ENCODE peak calls at places on chromosome 22, in ten cellular contexts. L is adrenal gland, I is cardiac muscle cell, C is neural crest cell, Z is heart right ventricle, U is A549, W is H9, G is spleen, Y is left ventricle myocardium inferior, T is astrocyte of the cerebellum. B is an unnamed sample.

GRCh38 chr22:44710474-44711235 is 8.7 kb downstream of the PRR5 start:
- DNase-seq in Z (no peak), W (no peak), Y (no peak), G (peak), U (no peak), C (no peak), L (no peak), I (no peak), T (no peak), B (no peak)

GRCh38 chr22:48491451-48491941 is 1336.2 kb downstream of the BRD1 start:
- DNase-seq in W (peak), G (peak), C (no peak), Y (no peak), L (no peak), I (no peak), T (no peak), Z (no peak), U (peak), B (no peak)

GRCh38 chr22:49479566-49479965 is 348.1 kb downstream of the BRD1 start:
- DNase-seq in I (no peak), T (no peak), L (no peak), W (no peak), G (no peak), C (no peak), Z (no peak), U (no peak), Y (no peak), B (no peak)

GRCh38 chr22:36773935-36774334 is 2.0 kb downstream of the IFT27 start:
- DNase-seq in Z (no peak), T (no peak), I (no peak), C (no peak), W (no peak), U (peak), L (no peak), G (no peak), Y (no peak), B (no peak)

GRCh38 chr22:37472418-37473006 is 13.7 kb downstream of the MFNG start:
- DNase-seq in C (peak), Y (no peak), I (peak), L (peak), G (no peak), U (peak), W (peak), T (no peak), Z (no peak), B (peak)

GRCh38 chr22:44884968-44885805 is 124.6 kb downstream of the PHF21B start:
- DNase-seq in U (no peak), L (peak), I (no peak), Y (no peak), W (no peak), Z (no peak), C (no peak), G (peak), T (no peak), B (no peak)

GRCh38 chr22:43127166-43127908 is 15.9 kb downstream of the MCAT start:
- DNase-seq in Z (no peak), U (no peak), I (no peak), C (no peak), G (no peak), W (no peak), T (no peak), L (no peak), Y (no peak), B (no peak)

GRCh38 chr22:46129390-46130041 is 20.8 kb upstream of the PPARA start:
- DNase-seq in T (no peak), Y (peak), I (no peak), L (peak), G (peak), U (no peak), W (no peak), Z (peak), C (no peak), B (no peak)

GRCh38 chr22:46028069-46028991 is 51.4 kb upstream of the WNT7B start:
- DNase-seq in L (peak), G (peak), U (no peak), Z (no peak), Y (peak), T (no peak), I (no peak), W (no peak), C (no peak), B (no peak)

GRCh38 chr22:20591660-20592310 is 84.4 kb downstream of the MED15 start:
- DNase-seq in C (no peak), T (no peak), W (peak), U (no peak), L (no peak), I (peak), G (peak), Y (no peak), Z (no peak), B (no peak)

GRCh38 chr22:48838376-48838775 is 989.3 kb downstream of the BRD1 start:
- DNase-seq in G (peak), Z (no peak), W (no peak), I (no peak), Y (no peak), L (no peak), C (no peak), T (no peak), U (no peak), B (no peak)

GRCh38 chr22:38075105-38075825 is 8.7 kb downstream of the SLC16A8 start:
- DNase-seq in C (no peak), W (no peak), L (no peak), Y (no peak), U (no peak), G (peak), I (no peak), Z (no peak), T (no peak), B (no peak)

GRCh38 chr22:42772647-42773046 is 52.0 kb upstream of the A4GALT start:
- DNase-seq in T (no peak), C (no peak), Z (no peak), G (no peak), Y (no peak), W (no peak), L (no peak), I (no peak), U (no peak), B (no peak)

GRCh38 chr22:17943533-17944204 is 80.7 kb downstream of the MICAL3 start:
- DNase-seq in T (no peak), G (no peak), W (no peak), Z (no peak), U (no peak), C (no peak), Y (no peak), L (no peak), I (no peak), B (no peak)

GRCh38 chr22:46914916-46915894 is 152.8 kb downstream of the TBC1D22A start:
- DNase-seq in U (no peak), I (no peak), T (no peak), W (no peak), C (no peak), G (no peak), L (no peak), Z (no peak), Y (no peak), B (no peak)

GRCh38 chr22:20584872-20585639 is 77.6 kb downstream of the MED15 start:
- DNase-seq in L (no peak), W (no peak), T (no peak), Y (peak), C (no peak), Z (no peak), U (no peak), I (no peak), G (peak), B (no peak)

GRCh38 chr22:45225732-45226560 is 14.7 kb downstream of the KIAA0930 start:
- DNase-seq in I (no peak), L (peak), Z (no peak), U (no peak), C (no peak), G (peak), W (peak), T (no peak), Y (no peak), B (no peak)

GRCh38 chr22:43186272-43187170 is at the start of gene TTLL12:
- DNase-seq in Y (peak), T (no peak), W (peak), L (peak), I (peak), C (peak), U (peak), Z (peak), G (peak), B (peak)

GRCh38 chr22:45493286-45493771 is 9.4 kb upstream of the FBLN1 start:
- DNase-seq in L (peak), G (peak), I (no peak), U (no peak), T (no peak), W (no peak), Z (no peak), Y (no peak), C (no peak), B (no peak)

GRCh38 chr22:44824271-44824670 is 71.9 kb downstream of the ARHGAP8 start:
- DNase-seq in I (no peak), L (no peak), Z (no peak), T (no peak), W (no peak), C (no peak), Y (no peak), U (no peak), G (peak), B (no peak)

GRCh38 chr22:50269573-50270301 is 443 bp downstream of the MAPK11 start:
- DNase-seq in T (no peak), U (no peak), W (no peak), Y (peak), I (peak), C (no peak), L (no peak), Z (peak), G (peak), B (no peak)

GRCh38 chr22:45626198-45626651 is 45.4 kb upstream of the ATXN10 start:
- DNase-seq in I (no peak), T (no peak), C (no peak), Z (no peak), U (peak), G (peak), Y (no peak), L (no peak), W (no peak), B (no peak)

GRCh38 chr22:48708558-48709245 is 1119.0 kb downstream of the BRD1 start:
- DNase-seq in Z (no peak), G (peak), L (no peak), Y (peak), C (no peak), U (no peak), T (no peak), I (no peak), W (no peak), B (no peak)

GRCh38 chr22:19523240-19524169 is 705 bp downstream of the CLDN5 start:
- DNase-seq in I (peak), U (no peak), T (no peak), W (peak), C (no peak), G (peak), Y (no peak), Z (no peak), L (no peak), B (peak)
- TF ChIP-seq CTCF in I (no peak), U (no peak), T (no peak), W (peak), C (peak), G (no peak), Y (peak), Z (no peak), L (no peak), B (no peak)

DNA sequence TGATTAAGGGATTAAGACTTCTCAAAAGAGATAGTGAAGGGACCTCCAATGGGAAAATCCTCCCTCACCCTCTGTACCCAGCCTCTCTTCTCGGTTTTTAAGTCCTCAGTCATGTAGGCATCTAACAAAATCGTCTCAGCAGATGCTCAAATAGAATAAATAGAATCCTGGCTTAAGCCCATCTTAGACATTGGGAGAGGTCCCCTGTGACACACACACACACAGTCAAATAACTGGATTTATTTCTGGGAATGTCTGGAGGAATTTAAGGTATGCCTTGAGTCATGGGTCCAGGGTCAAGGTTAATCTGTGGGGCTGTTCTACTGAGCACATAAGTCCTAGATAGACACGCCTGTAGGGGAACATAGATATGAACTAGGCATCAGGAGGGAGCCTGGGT is 478.2 kb downstream of the MIAT start:
- DNase-seq in T (no peak), L (no peak), U (peak), Y (no peak), C (no peak), Z (no peak), I (peak), W (no peak), G (no peak), B (no peak)
- TF ChIP-seq CTCF in T (no peak), L (no peak), U (no peak), Y (no peak), C (no peak), Z (no peak), I (no peak), W (no peak), G (no peak), B (no peak)

GRCh38 chr22:33597274-33597985 is 322.8 kb downstream of the LARGE1 start:
- DNase-seq in G (no peak), Y (peak), W (no peak), I (no peak), T (no peak), Z (peak), L (peak), C (no peak), U (no peak), B (no peak)
- TF ChIP-seq CTCF in G (no peak), Y (no peak), W (no peak), I (no peak), T (no peak), Z (no peak), L (no peak), C (no peak), U (no peak), B (no peak)

DNA sequence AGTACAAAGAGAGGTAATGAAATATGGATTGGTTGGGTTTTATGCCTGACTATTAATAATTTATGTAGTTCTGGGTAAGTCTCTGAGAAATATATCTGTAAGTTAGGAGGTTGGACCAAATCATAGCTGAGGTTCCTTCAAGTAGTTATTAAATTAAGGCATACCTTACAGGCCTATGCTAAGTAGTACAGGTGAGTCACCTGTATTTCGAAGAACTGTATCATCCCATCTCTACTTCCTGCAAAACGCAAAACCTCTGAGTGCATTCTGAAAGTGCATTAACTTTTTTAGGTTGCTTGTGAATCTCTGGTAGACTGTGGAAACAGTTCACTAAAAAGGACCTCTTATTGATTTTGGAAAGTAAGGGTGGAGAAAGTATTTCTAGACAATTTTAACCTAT is 37.1 kb downstream of the APOL5 start:
- DNase-seq in U (no peak), C (no peak), W (no peak), T (no peak), Y (no peak), Z (no peak), G (no peak), L (no peak), I (no peak), B (no peak)
- TF ChIP-seq CTCF in U (no peak), C (no peak), W (no peak), T (no peak), Y (no peak), Z (no peak), G (no peak), L (no peak), I (no peak), B (no peak)

GRCh38 chr22:39654527-39654926 is 84.0 kb downstream of the CACNA1I start:
- DNase-seq in I (no peak), G (no peak), C (no peak), W (no peak), L (no peak), U (no peak), T (no peak), Z (no peak), Y (no peak), B (no peak)

GRCh38 chr22:39655736-39656285 is 85.3 kb downstream of the CACNA1I start:
- DNase-seq in G (no peak), C (no peak), T (no peak), Z (no peak), W (no peak), L (no peak), I (no peak), Y (no peak), U (no peak), B (no peak)

GRCh38 chr22:39656495-39657490 is 86.2 kb downstream of the CACNA1I start:
- DNase-seq in L (no peak), T (no peak), C (no peak), Y (no peak), Z (no peak), I (no peak), U (no peak), G (no peak), W (no peak), B (no peak)

GRCh38 chr22:39653787-39654077 is 83.2 kb downstream of the CACNA1I start:
- DNase-seq in W (no peak), C (no peak), G (no peak), L (no peak), U (no peak), Z (no peak), T (no peak), I (no peak), Y (no peak), B (no peak)

DNA sequence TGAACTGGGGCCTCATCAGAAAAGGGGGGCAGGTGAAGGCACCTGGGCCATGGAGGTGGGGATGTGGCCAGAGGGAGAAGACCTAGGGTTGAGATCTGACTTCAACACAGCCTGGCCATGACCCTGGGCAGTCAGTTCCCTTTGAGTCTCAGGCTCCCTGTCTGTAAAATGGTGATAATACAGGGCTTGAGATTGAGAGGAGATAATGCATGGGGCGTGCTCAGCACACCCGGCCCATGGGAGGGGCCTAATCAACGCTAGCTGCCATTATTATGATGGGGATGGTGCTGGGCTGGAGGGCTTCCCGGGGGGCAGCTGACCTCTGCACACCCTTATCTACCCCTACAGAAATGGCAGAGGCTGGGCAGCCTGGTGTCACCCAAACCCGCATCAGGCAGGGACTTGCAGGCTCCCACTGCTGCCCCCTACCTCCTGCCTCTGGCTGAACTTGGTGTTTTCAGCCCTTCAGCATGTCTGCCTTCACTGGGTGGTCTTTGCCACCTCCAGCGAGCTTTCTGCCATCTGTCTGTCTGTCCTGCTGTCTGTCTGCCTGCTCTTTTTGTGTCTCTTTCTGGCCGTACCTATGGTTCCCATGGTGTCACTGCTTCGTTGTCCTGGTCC is 84.5 kb downstream of the CACNA1I start:
- DNase-seq in Z (no peak), T (no peak), I (no peak), L (no peak), C (no peak), U (no peak), Y (no peak), W (peak), G (no peak), B (no peak)
- TF ChIP-seq CTCF in Z (no peak), T (peak), I (peak), L (no peak), C (peak), U (no peak), Y (no peak), W (peak), G (no peak), B (no peak)

GRCh38 chr22:41672780-41673509 is 15.7 kb downstream of the SNU13 start:
- DNase-seq in I (no peak), Y (no peak), L (no peak), T (no peak), Z (no peak), W (no peak), U (peak), C (no peak), G (no peak), B (no peak)
- TF ChIP-seq CTCF in I (peak), Y (peak), L (no peak), T (peak), Z (peak), W (peak), U (peak), C (peak), G (no peak), B (no peak)

GRCh38 chr22:28600546-28601143 is 79.0 kb downstream of the TTC28 start:
- DNase-seq in W (no peak), G (no peak), Y (no peak), I (peak), L (no peak), C (no peak), Z (peak), T (peak), U (peak), B (no peak)
- TF ChIP-seq CTCF in W (peak), G (peak), Y (peak), I (peak), L (peak), C (peak), Z (peak), T (no peak), U (peak), B (peak)

B was measured in endothelial cell.